ENCODE peak calls at places on chromosomes 2 and 18, in eight cellular contexts. G is WTC11; J is stimulated activated naive CD8-positive, alpha-beta T cell treated with anti-CD3 and anti-CD28 coated beads, Interleukin-15, amount 100 ng/mL, for 72 hours; S is Right ventricle myocardium inferior; O is activated B cell treated with CpG ODN at 0.5 μM for 24 hours; P is natural killer cell; B is activated naive CD8-positive, alpha-beta T cell treated with anti-CD3 and anti-CD28 coated beads, Interleukin-2, amount 50 U/mL, for 24 hours; Z is naive thymus-derived CD8-positive, alpha-beta T cell. T is an unnamed sample.

GRCh38 chr18:11148655-11149440 is 521 bp downstream of the PIEZO2 start:
- ATAC-seq in G (peak), O (no peak), S (no peak), P (no peak), J (no peak), B (no peak), Z (no peak), T (no peak)

GRCh38 chr2:158662406-158662805 is 132.7 kb upstream of the DAPL1 start:
- ATAC-seq in P (no peak), S (no peak), B (no peak), Z (no peak), G (no peak), J (no peak), O (no peak), T (no peak)

GRCh38 chr2:25232248-25232825 is 64.0 kb upstream of the POMC start:
- ATAC-seq in G (no peak), Z (no peak), O (no peak), J (no peak), P (no peak), B (no peak), S (no peak), T (no peak)

GRCh38 chr2:47119001-47119400 is 36.1 kb downstream of the STPG4 start:
- ATAC-seq in Z (no peak), J (no peak), B (no peak), O (no peak), P (no peak), G (no peak), S (no peak), T (no peak)

GRCh38 chr2:70552501-70553333 is 909 bp downstream of the TGFA start:
- ATAC-seq in Z (peak), O (no peak), J (no peak), B (no peak), G (peak), S (no peak), P (no peak), T (no peak)

GRCh38 chr18:23970161-23971153 is 44.1 kb upstream of the TTC39C start:
- ATAC-seq in G (no peak), S (no peak), J (peak), P (peak), Z (peak), O (peak), B (peak), T (peak)

GRCh38 chr2:234003972-234004617 is 46.4 kb upstream of the SPP2 start:
- ATAC-seq in B (peak), Z (no peak), G (no peak), J (peak), O (no peak), S (no peak), P (no peak), T (peak)

GRCh38 chr2:142863485-142863921 is 14.0 kb upstream of the KYNU start:
- ATAC-seq in J (no peak), G (no peak), P (no peak), Z (no peak), S (no peak), O (no peak), B (no peak), T (no peak)

GRCh38 chr2:180573951-180574350 is 406.5 kb upstream of the UBE2E3 start:
- ATAC-seq in S (no peak), O (no peak), Z (no peak), P (no peak), B (no peak), G (no peak), J (no peak), T (no peak)

GRCh38 chr2:121791253-121791652 is 35.8 kb downstream of the TSN start:
- ATAC-seq in Z (no peak), B (no peak), O (no peak), J (no peak), P (no peak), G (peak), S (no peak), T (no peak)

GRCh38 chr18:63962137-63962536 is 7.7 kb upstream of the SERPINB8 start:
- ATAC-seq in S (no peak), P (no peak), J (peak), O (no peak), B (peak), G (no peak), Z (no peak), T (peak)

GRCh38 chr2:1912771-1913170 is 168.5 kb upstream of the PXDN start:
- ATAC-seq in J (no peak), G (no peak), P (no peak), S (no peak), O (no peak), Z (no peak), B (no peak), T (no peak)

GRCh38 chr18:62323483-62324354 is 1.4 kb upstream of the TNFRSF11A start:
- ATAC-seq in Z (no peak), B (no peak), P (no peak), J (no peak), G (peak), S (no peak), O (no peak), T (no peak)

GRCh38 chr2:38672445-38673364 is 6.8 kb downstream of the GALM start:
- ATAC-seq in S (no peak), J (no peak), B (no peak), P (no peak), Z (no peak), G (no peak), O (no peak), T (no peak)

GRCh38 chr2:203720011-203720410 is 13.6 kb downstream of the CD28 start:
- ATAC-seq in O (no peak), Z (peak), S (no peak), P (peak), B (no peak), G (no peak), J (peak), T (peak)

GRCh38 chr2:135688978-135689377 is 52.7 kb upstream of the UBXN4 start:
- ATAC-seq in J (peak), S (no peak), B (no peak), P (no peak), O (no peak), G (no peak), Z (no peak), T (no peak)

GRCh38 chr2:162711832-162712540 is 126.6 kb downstream of the KCNH7 start:
- ATAC-seq in Z (no peak), J (no peak), S (no peak), P (no peak), B (no peak), G (peak), O (no peak), T (no peak)

GRCh38 chr2:24883946-24884345 is 36.1 kb downstream of the ADCY3 start:
- ATAC-seq in S (peak), B (no peak), O (no peak), P (no peak), G (no peak), J (no peak), Z (no peak), T (no peak)

GRCh38 chr2:46041434-46041833 is 255.8 kb upstream of the EPAS1 start:
- ATAC-seq in J (no peak), G (no peak), P (no peak), O (no peak), B (no peak), S (no peak), Z (no peak), T (no peak)

GRCh38 chr2:3305952-3306351 is 71.7 kb downstream of the EIPR1 start:
- ATAC-seq in Z (no peak), J (no peak), P (no peak), B (no peak), S (no peak), O (no peak), G (no peak), T (no peak)

GRCh38 chr18:67805261-67805660 is 288.7 kb upstream of the DSEL start:
- ATAC-seq in B (no peak), Z (no peak), P (no peak), S (no peak), G (no peak), O (no peak), J (no peak), T (no peak)

GRCh38 chr2:31397099-31397498 is 17.4 kb downstream of the XDH start:
- ATAC-seq in Z (no peak), G (no peak), J (no peak), P (no peak), S (peak), O (no peak), B (no peak), T (no peak)

GRCh38 chr2:20343128-20343527 is 7.5 kb downstream of the PUM2 start:
- ATAC-seq in P (peak), B (peak), S (no peak), G (no peak), J (peak), O (peak), Z (peak), T (peak)

GRCh38 chr18:73774836-73775509 is 372.7 kb downstream of the FBXO15 start:
- ATAC-seq in P (no peak), Z (no peak), S (peak), G (peak), O (no peak), J (no peak), B (no peak), T (no peak)

GRCh38 chr2:126664234-126664633 is 8.3 kb downstream of the GYPC start:
- ATAC-seq in P (peak), S (no peak), O (peak), G (no peak), Z (peak), B (peak), J (peak), T (peak)

GRCh38 chr2:100875516-100876230 is 55.7 kb downstream of the NPAS2 start:
- ATAC-seq in P (no peak), S (no peak), G (no peak), J (peak), B (no peak), O (no peak), Z (peak), T (peak)

GRCh38 chr2:12722445-12723316 is 5.9 kb downstream of the TRIB2 start:
- ATAC-seq in B (no peak), Z (no peak), O (no peak), S (no peak), J (no peak), P (no peak), G (no peak), T (peak)

GRCh38 chr2:30656079-30656478 is 151.2 kb downstream of the CAPN13 start:
- ATAC-seq in G (no peak), S (no peak), Z (no peak), J (no peak), O (no peak), B (no peak), P (no peak), T (peak)

GRCh38 chr2:200321780-200322534 is 15.5 kb downstream of the SPATS2L start:
- ATAC-seq in Z (no peak), S (no peak), G (no peak), J (no peak), O (no peak), P (no peak), B (no peak), T (no peak)

T was measured in activated T-helper 17 cell treated with anti-CD3 and anti-CD28 coated beads, Interleukin-2, amount 50 U/mL, for 72 hours.